ENCODE peak calls at places on chromosomes 2 and 18, in seven cellular contexts. One of them, this sample, is unnamed. For H4K20me1, the result is how much of the 10 kb centered on the place peaks cover.

GRCh38 chr18:12041561-12041960 is 52.1 kb upstream of the ANKRD62 start:
- DNase-seq in hepatocyte: peak
- DNase-seq in OCI-LY7: no peak
- DNase-seq in astrocyte: peak
- DNase-seq in neural progenitor cell: no peak
- DNase-seq in GM23248: peak
- DNase-seq in H9: no peak
- DNase-seq in this sample: peak

GRCh38 chr2:100539221-100539620 is 23.6 kb upstream of the PDCL3 start:
- DNase-seq in GM23248: no peak
- DNase-seq in H9: no peak
- DNase-seq in hepatocyte: no peak
- DNase-seq in neural progenitor cell: no peak
- DNase-seq in OCI-LY7: no peak
- DNase-seq in astrocyte: no peak
- DNase-seq in this sample: no peak

GRCh38 chr18:68714356-68714706 is 577 bp downstream of the TMX3 start:
- DNase-seq in OCI-LY7: peak
- DNase-seq in astrocyte: no peak
- DNase-seq in hepatocyte: peak
- DNase-seq in GM23248: no peak
- DNase-seq in H9: no peak
- DNase-seq in neural progenitor cell: peak
- DNase-seq in this sample: peak

GRCh38 chr18:79512461-79513380 is 117.0 kb downstream of the NFATC1 start:
- DNase-seq in neural progenitor cell: no peak
- DNase-seq in hepatocyte: no peak
- DNase-seq in H9: peak
- DNase-seq in GM23248: no peak
- DNase-seq in astrocyte: no peak
- DNase-seq in OCI-LY7: no peak
- DNase-seq in this sample: no peak

GRCh38 chr2:240460243-240460630 is 24.8 kb downstream of the GPC1 start:
- DNase-seq in H9: no peak
- DNase-seq in neural progenitor cell: no peak
- DNase-seq in hepatocyte: no peak
- DNase-seq in OCI-LY7: no peak
- DNase-seq in astrocyte: no peak
- DNase-seq in GM23248: no peak
- DNase-seq in this sample: no peak

GRCh38 chr18:22169889-22170420 is 566 bp downstream of the GATA6 start:
- DNase-seq in OCI-LY7: no peak
- DNase-seq in GM23248: peak
- DNase-seq in neural progenitor cell: no peak
- DNase-seq in hepatocyte: no peak
- DNase-seq in H9: no peak
- DNase-seq in astrocyte: no peak
- DNase-seq in this sample: no peak

GRCh38 chr18:45734944-45735343 is 11.0 kb downstream of the SLC14A1 start:
- DNase-seq in H9: no peak
- DNase-seq in GM23248: no peak
- DNase-seq in astrocyte: no peak
- DNase-seq in neural progenitor cell: no peak
- DNase-seq in hepatocyte: no peak
- DNase-seq in OCI-LY7: no peak
- DNase-seq in this sample: no peak

GRCh38 chr2:127092306-127092705 is 14.6 kb downstream of the BIN1 start:
- DNase-seq in H9: no peak
- DNase-seq in GM23248: no peak
- DNase-seq in OCI-LY7: no peak
- DNase-seq in astrocyte: no peak
- DNase-seq in neural progenitor cell: no peak
- DNase-seq in hepatocyte: no peak
- DNase-seq in this sample: no peak

GRCh38 chr2:30708491-30709290 is 98.6 kb downstream of the CAPN13 start:
- DNase-seq in H9: peak
- DNase-seq in GM23248: peak
- DNase-seq in astrocyte: no peak
- DNase-seq in neural progenitor cell: no peak
- DNase-seq in OCI-LY7: peak
- DNase-seq in hepatocyte: no peak
- DNase-seq in this sample: peak

GRCh38 chr2:240199133-240199870 is 58.8 kb upstream of the OTOS start:
- DNase-seq in H9: peak
- DNase-seq in hepatocyte: no peak
- DNase-seq in astrocyte: no peak
- DNase-seq in neural progenitor cell: no peak
- DNase-seq in OCI-LY7: no peak
- DNase-seq in GM23248: no peak
- DNase-seq in this sample: no peak

GRCh38 chr2:40130251-40130994 is 321.5 kb downstream of the SLC8A1 start:
- DNase-seq in hepatocyte: peak
- DNase-seq in neural progenitor cell: no peak
- DNase-seq in OCI-LY7: no peak
- DNase-seq in astrocyte: peak
- DNase-seq in GM23248: peak
- DNase-seq in H9: no peak
- DNase-seq in this sample: peak

GRCh38 chr2:241576293-241576654 is 17.7 kb downstream of the BOK start:
- DNase-seq in GM23248: no peak
- DNase-seq in astrocyte: no peak
- DNase-seq in OCI-LY7: no peak
- DNase-seq in H9: peak
- DNase-seq in hepatocyte: no peak
- DNase-seq in neural progenitor cell: no peak
- DNase-seq in this sample: no peak

GRCh38 chr18:824179-824578 is 12.1 kb upstream of the YES1 start:
- DNase-seq in H9: no peak
- DNase-seq in hepatocyte: peak
- DNase-seq in GM23248: no peak
- DNase-seq in neural progenitor cell: no peak
- DNase-seq in OCI-LY7: no peak
- DNase-seq in astrocyte: no peak
- DNase-seq in this sample: no peak

GRCh38 chr2:108607706-108608301 is 73.5 kb downstream of the LIMS1 start:
- DNase-seq in H9: no peak
- DNase-seq in astrocyte: no peak
- DNase-seq in neural progenitor cell: peak
- DNase-seq in OCI-LY7: peak
- DNase-seq in hepatocyte: peak
- DNase-seq in GM23248: peak
- DNase-seq in this sample: peak

GRCh38 chr2:18855027-18855426 is 265.7 kb upstream of the NT5C1B start:
- DNase-seq in hepatocyte: no peak
- DNase-seq in neural progenitor cell: no peak
- DNase-seq in OCI-LY7: no peak
- DNase-seq in H9: no peak
- DNase-seq in GM23248: peak
- DNase-seq in astrocyte: no peak
- DNase-seq in this sample: no peak

GRCh38 chr2:181742908-181743722 is 62.8 kb upstream of the NEUROD1 start:
- DNase-seq in astrocyte: peak
- DNase-seq in H9: no peak
- DNase-seq in GM23248: peak
- DNase-seq in OCI-LY7: peak
- DNase-seq in neural progenitor cell: peak
- DNase-seq in hepatocyte: peak
- DNase-seq in this sample: peak

DNA sequence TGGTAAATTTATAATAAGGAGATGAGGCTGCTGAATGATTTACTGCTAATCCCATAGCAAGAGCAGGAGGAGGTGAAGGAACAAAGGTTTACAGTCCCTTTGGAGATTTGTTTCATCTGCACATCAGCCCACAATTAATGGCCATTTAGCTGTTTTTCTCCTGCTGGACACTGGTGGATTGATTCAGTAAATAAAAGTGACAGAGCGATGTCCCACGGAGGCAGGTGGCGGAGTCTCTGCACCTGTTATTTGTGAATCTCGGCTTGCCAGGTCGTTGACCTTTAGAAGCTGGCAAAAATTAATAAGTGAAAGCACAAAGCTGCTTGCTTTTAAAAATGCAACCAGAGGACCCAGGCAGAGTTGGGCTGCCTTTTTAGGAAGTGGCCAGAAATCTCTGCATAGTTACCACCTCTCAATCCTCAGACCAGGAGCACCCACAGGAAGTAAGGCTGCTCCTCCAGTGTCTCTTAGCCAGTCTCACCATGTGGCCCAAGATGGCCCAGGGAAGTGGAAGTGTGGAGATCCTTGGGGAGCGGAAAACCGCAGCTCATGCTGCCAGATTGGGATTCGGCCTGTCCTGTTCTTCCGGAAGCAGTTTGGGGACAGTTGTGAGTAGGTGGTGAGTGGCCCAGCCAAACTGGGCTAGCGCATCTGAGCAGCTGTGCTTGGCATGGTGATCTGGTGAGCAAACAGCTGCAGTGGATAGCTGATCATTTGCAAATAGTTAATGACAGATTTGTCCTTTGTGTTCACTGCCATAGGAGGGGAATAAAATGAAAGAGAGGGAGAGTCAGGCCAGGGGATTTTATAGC is 1005.7 kb upstream of the PIK3C3 start:
- DNase-seq in OCI-LY7: no peak
- DNase-seq in neural progenitor cell: no peak
- DNase-seq in GM23248: peak
- DNase-seq in hepatocyte: no peak
- DNase-seq in astrocyte: no peak
- DNase-seq in H9: no peak
- DNase-seq in this sample: no peak
- H2AFZ ChIP-seq in OCI-LY7: no peak
- H2AFZ ChIP-seq in neural progenitor cell: peak
- H2AFZ ChIP-seq in GM23248: no peak
- H2AFZ ChIP-seq in hepatocyte: no peak
- H2AFZ ChIP-seq in astrocyte: no peak
- H2AFZ ChIP-seq in H9: no peak
- H2AFZ ChIP-seq in this sample: no peak

GRCh38 chr2:188916831-188917230 is 57.3 kb upstream of the COL3A1 start:
- DNase-seq in neural progenitor cell: no peak
- DNase-seq in astrocyte: no peak
- DNase-seq in OCI-LY7: no peak
- DNase-seq in H9: no peak
- DNase-seq in GM23248: no peak
- DNase-seq in hepatocyte: no peak
- DNase-seq in this sample: no peak

GRCh38 chr2:188922191-188922590 is 52.0 kb upstream of the COL3A1 start:
- DNase-seq in H9: no peak
- DNase-seq in astrocyte: no peak
- DNase-seq in GM23248: no peak
- DNase-seq in neural progenitor cell: no peak
- DNase-seq in hepatocyte: no peak
- DNase-seq in OCI-LY7: no peak
- DNase-seq in this sample: no peak

GRCh38 chr2:188917632-188918031 is 56.5 kb upstream of the COL3A1 start:
- DNase-seq in OCI-LY7: no peak
- DNase-seq in H9: no peak
- DNase-seq in neural progenitor cell: no peak
- DNase-seq in GM23248: no peak
- DNase-seq in hepatocyte: no peak
- DNase-seq in astrocyte: no peak
- DNase-seq in this sample: no peak

GRCh38 chr2:188919824-188920223 is 54.3 kb upstream of the COL3A1 start:
- DNase-seq in hepatocyte: no peak
- DNase-seq in H9: no peak
- DNase-seq in OCI-LY7: no peak
- DNase-seq in GM23248: no peak
- DNase-seq in astrocyte: no peak
- DNase-seq in neural progenitor cell: no peak
- DNase-seq in this sample: no peak
- H3K4me2 ChIP-seq in hepatocyte: no peak
- H3K4me2 ChIP-seq in H9: no peak
- H3K4me2 ChIP-seq in OCI-LY7: no peak
- H3K4me2 ChIP-seq in GM23248: no peak
- H3K4me2 ChIP-seq in astrocyte: no peak
- H3K4me2 ChIP-seq in neural progenitor cell: no peak
- H3K4me2 ChIP-seq in this sample: no peak

GRCh38 chr18:76468345-76469275 is 26.4 kb downstream of the ZNF516 start:
- DNase-seq in GM23248: no peak
- DNase-seq in H9: no peak
- DNase-seq in OCI-LY7: no peak
- DNase-seq in neural progenitor cell: no peak
- DNase-seq in hepatocyte: no peak
- DNase-seq in astrocyte: no peak
- DNase-seq in this sample: no peak
- H4K20me1 ChIP-seq in GM23248: under half
- H4K20me1 ChIP-seq in H9: under half
- H4K20me1 ChIP-seq in OCI-LY7: under half
- H4K20me1 ChIP-seq in neural progenitor cell: half or more
- H4K20me1 ChIP-seq in hepatocyte: half or more
- H4K20me1 ChIP-seq in astrocyte: half or more
- H4K20me1 ChIP-seq in this sample: under half

GRCh38 chr2:221572821-221573429 is 821 bp upstream of the EPHA4 start:
- DNase-seq in hepatocyte: peak
- DNase-seq in neural progenitor cell: peak
- DNase-seq in H9: peak
- DNase-seq in OCI-LY7: no peak
- DNase-seq in GM23248: peak
- DNase-seq in astrocyte: peak
- DNase-seq in this sample: peak

GRCh38 chr2:221571108-221571390 is 1.1 kb downstream of the EPHA4 start:
- DNase-seq in OCI-LY7: no peak
- DNase-seq in hepatocyte: peak
- DNase-seq in astrocyte: peak
- DNase-seq in GM23248: no peak
- DNase-seq in H9: peak
- DNase-seq in neural progenitor cell: no peak
- DNase-seq in this sample: peak

GRCh38 chr2:221571391-221572179 is 519 bp downstream of the EPHA4 start:
- DNase-seq in OCI-LY7: no peak
- DNase-seq in neural progenitor cell: peak
- DNase-seq in astrocyte: peak
- DNase-seq in H9: no peak
- DNase-seq in hepatocyte: peak
- DNase-seq in GM23248: peak
- DNase-seq in this sample: peak

GRCh38 chr2:221573430-221574230 is 1.5 kb upstream of the EPHA4 start:
- DNase-seq in neural progenitor cell: peak
- DNase-seq in astrocyte: peak
- DNase-seq in H9: peak
- DNase-seq in hepatocyte: peak
- DNase-seq in GM23248: peak
- DNase-seq in OCI-LY7: peak
- DNase-seq in this sample: peak

DNA sequence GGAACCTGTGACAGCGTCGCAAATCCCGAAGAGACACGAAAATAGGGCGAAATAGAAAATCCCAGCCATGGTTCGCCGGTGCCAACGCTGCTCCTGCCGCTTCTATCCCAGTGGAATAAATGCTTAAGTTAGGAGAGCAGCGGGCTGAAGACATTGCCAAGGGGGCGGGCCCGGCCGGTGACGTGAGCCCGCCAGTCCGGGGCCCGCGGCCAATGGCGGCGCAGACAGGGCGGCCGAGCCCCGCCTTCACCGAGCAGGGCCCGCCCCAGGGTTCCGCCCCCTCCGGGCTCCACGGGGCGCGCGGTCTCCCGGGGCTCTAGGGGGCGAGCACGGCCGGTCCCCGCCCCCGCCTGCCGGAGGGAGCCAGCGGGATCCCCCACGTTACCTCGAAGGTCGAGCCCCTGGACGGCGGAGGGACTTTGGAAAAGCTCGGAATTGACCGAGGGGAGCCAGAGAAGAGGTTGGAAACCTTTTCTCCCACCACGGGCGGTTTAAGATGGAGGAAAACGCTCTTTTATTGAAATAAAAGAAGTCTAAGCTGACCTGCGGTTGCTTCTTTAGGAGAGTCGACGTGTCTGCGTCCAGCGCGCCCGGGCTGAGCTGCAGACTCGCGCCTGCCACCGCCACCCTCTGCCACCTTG is at the start of gene EPHA4:
- DNase-seq in GM23248: peak
- DNase-seq in hepatocyte: peak
- DNase-seq in astrocyte: peak
- DNase-seq in neural progenitor cell: peak
- DNase-seq in OCI-LY7: peak
- DNase-seq in H9: peak
- DNase-seq in this sample: peak
- H2AFZ ChIP-seq in GM23248: peak
- H2AFZ ChIP-seq in hepatocyte: peak
- H2AFZ ChIP-seq in astrocyte: peak
- H2AFZ ChIP-seq in neural progenitor cell: peak
- H2AFZ ChIP-seq in OCI-LY7: peak
- H2AFZ ChIP-seq in H9: no peak
- H2AFZ ChIP-seq in this sample: peak